ENCODE peak calls at places on chromosomes 13 and 19, in ten cellular contexts. H, P, E, F, Y, L, J, T, O and K are unnamed samples.

GRCh38 chr13:67383358-67383757 is 153.2 kb upstream of the PCDH9 start:
- DNase-seq in F (no peak), T (no peak), Y (no peak), L (peak), J (no peak), O (no peak), E (no peak), H (peak), P (no peak), K (no peak)

GRCh38 chr19:7333198-7334118 is 15.3 kb upstream of the ARHGEF18 start:
- DNase-seq in Y (no peak), O (no peak), H (no peak), F (no peak), T (no peak), P (no peak), E (no peak), J (no peak), L (no peak), K (no peak)

GRCh38 chr13:24911135-24911524 is 147.2 kb downstream of the RNF17 start:
- DNase-seq in J (no peak), T (no peak), E (no peak), O (no peak), F (no peak), P (no peak), Y (no peak), H (no peak), L (no peak), K (peak)

GRCh38 chr13:22111961-22112360 is 441.1 kb downstream of the FGF9 start:
- DNase-seq in H (no peak), E (no peak), F (no peak), Y (no peak), J (no peak), L (no peak), T (no peak), O (no peak), P (no peak), K (no peak)

GRCh38 chr19:18894254-18895037 is 1.5 kb downstream of the CERS1 start:
- DNase-seq in H (no peak), T (no peak), E (no peak), Y (no peak), O (no peak), F (no peak), J (no peak), L (no peak), P (no peak), K (no peak)

GRCh38 chr13:25771641-25772478 is 280.0 kb downstream of the SHISA2 start:
- DNase-seq in L (no peak), O (no peak), T (no peak), J (no peak), Y (no peak), E (no peak), H (no peak), F (no peak), P (peak), K (no peak)

GRCh38 chr13:64672751-64673150 is 2557.4 kb downstream of the PCDH9 start:
- DNase-seq in Y (no peak), F (no peak), T (no peak), O (no peak), E (no peak), P (no peak), L (no peak), H (no peak), J (no peak), K (no peak)

GRCh38 chr13:35599385-35599784 is 122.9 kb upstream of the MAB21L1 start:
- DNase-seq in E (no peak), Y (no peak), L (no peak), F (no peak), J (no peak), O (no peak), H (no peak), P (no peak), T (no peak), K (no peak)

GRCh38 chr13:54241719-54242118 is 1213.1 kb downstream of the OLFM4 start:
- DNase-seq in O (no peak), P (no peak), J (no peak), E (no peak), H (no peak), F (no peak), Y (no peak), L (no peak), T (no peak), K (no peak)

GRCh38 chr13:65347420-65348030 is 1882.6 kb downstream of the PCDH9 start:
- DNase-seq in L (no peak), T (no peak), Y (no peak), P (no peak), J (no peak), E (no peak), F (no peak), O (no peak), H (no peak), K (no peak)

GRCh38 chr19:36417752-36418286 is 625 bp downstream of the ZFP82 start:
- DNase-seq in H (no peak), J (no peak), O (no peak), E (no peak), L (no peak), P (no peak), F (no peak), Y (no peak), T (no peak), K (no peak)

GRCh38 chr13:77184455-77184854 is 142.4 kb downstream of the MYCBP2 start:
- DNase-seq in H (no peak), P (no peak), J (no peak), F (no peak), E (peak), O (peak), T (no peak), L (no peak), Y (no peak), K (peak)

GRCh38 chr19:18017275-18018083 is 9.5 kb downstream of the ARRDC2 start:
- DNase-seq in H (no peak), J (peak), L (no peak), F (no peak), O (no peak), T (no peak), P (no peak), E (no peak), Y (no peak), K (no peak)

GRCh38 chr13:71514900-71515598 is 352.0 kb downstream of the DACH1 start:
- DNase-seq in L (no peak), J (no peak), O (no peak), H (no peak), Y (no peak), T (no peak), E (no peak), F (no peak), P (no peak), K (no peak)
- TF ChIP-seq POLR2AphosphoS5 in L (no peak), J (no peak), O (no peak), H (no peak), Y (no peak), T (no peak), E (no peak), F (no peak), P (no peak), K (no peak)

GRCh38 chr19:39196860-39197562 is at the start of gene NCCRP1:
- DNase-seq in H (no peak), L (no peak), T (no peak), P (no peak), F (no peak), Y (no peak), O (no peak), E (peak), J (no peak), K (no peak)
- TF ChIP-seq POLR2AphosphoS5 in H (no peak), L (no peak), T (no peak), P (no peak), F (no peak), Y (no peak), O (no peak), E (no peak), J (no peak), K (no peak)

GRCh38 chr19:15169541-15170285 is 31.1 kb downstream of the NOTCH3 start:
- DNase-seq in Y (no peak), L (no peak), H (no peak), E (no peak), O (no peak), F (no peak), P (no peak), T (no peak), J (no peak), K (no peak)

GRCh38 chr19:15175609-15176008 is 25.2 kb downstream of the NOTCH3 start:
- DNase-seq in F (no peak), J (no peak), H (no peak), P (no peak), Y (no peak), L (no peak), O (no peak), T (no peak), E (no peak), K (no peak)

GRCh38 chr19:15173746-15174404 is 26.9 kb downstream of the NOTCH3 start:
- DNase-seq in J (no peak), L (peak), E (no peak), H (no peak), F (no peak), P (no peak), T (no peak), O (no peak), Y (no peak), K (peak)

GRCh38 chr19:15166700-15167099 is 34.1 kb downstream of the NOTCH3 start:
- DNase-seq in J (no peak), P (no peak), O (no peak), E (no peak), T (no peak), L (no peak), H (no peak), Y (no peak), F (no peak), K (no peak)

GRCh38 chr19:15170345-15170744 is 30.4 kb downstream of the NOTCH3 start:
- DNase-seq in F (no peak), T (no peak), J (no peak), L (no peak), H (no peak), O (no peak), P (no peak), E (no peak), Y (no peak), K (no peak)
- TF ChIP-seq POLR2AphosphoS5 in F (no peak), T (no peak), J (no peak), L (no peak), H (no peak), O (no peak), P (no peak), E (no peak), Y (no peak), K (no peak)

GRCh38 chr13:114077121-114077937 is 55.1 kb downstream of the RASA3 start:
- DNase-seq in L (no peak), O (no peak), F (no peak), Y (no peak), E (no peak), T (no peak), J (peak), H (no peak), P (no peak), K (no peak)
- TF ChIP-seq POLR2AphosphoS5 in L (no peak), O (no peak), F (no peak), Y (no peak), E (no peak), T (no peak), J (no peak), H (no peak), P (no peak), K (no peak)

GRCh38 chr19:11506101-11506555 is 489 bp upstream of the ZNF653 start:
- DNase-seq in H (no peak), L (no peak), T (no peak), E (no peak), Y (no peak), F (no peak), J (no peak), O (no peak), P (no peak), K (no peak)

GRCh38 chr19:11505032-11505503 is 571 bp downstream of the ZNF653 start:
- DNase-seq in P (peak), E (peak), T (peak), O (peak), F (peak), J (peak), H (peak), L (peak), Y (peak), K (peak)

GRCh38 chr19:11507370-11508078 is 1.9 kb upstream of the ZNF653 start:
- DNase-seq in O (no peak), H (no peak), E (no peak), F (no peak), L (no peak), Y (no peak), T (no peak), P (no peak), J (no peak), K (no peak)

GRCh38 chr19:11504502-11505031 is 1.1 kb downstream of the ZNF653 start:
- DNase-seq in P (no peak), T (no peak), F (no peak), H (no peak), J (no peak), Y (no peak), E (no peak), O (no peak), L (no peak), K (no peak)

DNA sequence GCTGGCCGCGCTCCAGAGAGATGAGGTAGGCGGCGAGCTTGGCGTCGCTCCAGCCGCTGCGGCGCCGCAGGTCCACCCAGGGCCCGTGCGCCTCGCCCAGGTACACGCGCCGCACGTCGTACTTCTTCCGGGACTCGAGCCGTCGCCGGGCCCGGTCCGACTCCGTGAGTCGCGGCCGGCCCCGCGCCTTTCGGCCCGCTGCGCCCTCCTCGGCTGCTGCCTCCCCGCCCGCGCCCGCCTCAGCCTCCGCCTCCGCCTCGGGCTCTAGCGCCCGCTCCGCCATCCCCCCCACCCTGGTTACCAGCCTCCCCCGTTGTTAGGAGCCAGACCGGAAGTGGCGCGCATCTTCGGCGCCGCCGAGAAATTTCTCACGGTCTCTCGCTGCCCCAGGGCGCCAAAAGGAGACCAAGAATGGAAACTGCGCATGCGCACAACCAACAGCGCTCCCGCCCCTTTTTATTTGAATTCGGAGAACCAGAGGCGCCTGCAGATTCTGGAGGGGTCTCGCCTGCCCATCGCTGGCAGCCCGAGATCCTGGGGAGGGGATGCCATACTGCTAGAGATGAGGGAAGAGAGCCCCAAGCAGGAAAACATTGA is at the start of gene ZNF653:
- DNase-seq in F (peak), P (peak), Y (peak), O (peak), T (peak), E (peak), H (no peak), J (peak), L (peak), K (peak)
- TF ChIP-seq POLR2AphosphoS5 in F (peak), P (peak), Y (peak), O (no peak), T (peak), E (no peak), H (peak), J (no peak), L (peak), K (peak)

DNA sequence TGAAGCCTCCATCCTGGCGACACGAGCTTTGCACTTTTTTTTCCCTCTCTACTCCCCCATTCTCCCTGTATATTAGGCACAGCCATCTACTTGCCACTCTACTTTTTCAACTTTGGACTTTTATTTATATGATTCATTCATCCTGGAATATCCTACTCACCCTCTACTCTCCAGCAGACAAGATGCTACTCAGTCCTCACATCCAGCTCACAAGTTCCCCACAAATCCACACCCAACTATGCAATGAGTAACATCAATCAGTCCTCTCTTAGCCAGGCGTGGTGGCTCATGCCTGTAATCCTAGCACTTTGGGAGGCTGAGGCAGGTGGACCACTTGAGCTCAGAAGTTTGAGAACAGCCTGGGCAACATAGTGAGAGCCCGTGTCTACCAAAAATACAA is 23.9 kb upstream of the URAD start:
- DNase-seq in O (no peak), T (no peak), P (no peak), J (no peak), H (no peak), Y (no peak), L (no peak), F (no peak), E (no peak), K (no peak)
- TF ChIP-seq POLR2AphosphoS5 in O (no peak), T (no peak), P (no peak), J (no peak), H (no peak), Y (no peak), L (no peak), F (no peak), E (no peak), K (no peak)

GRCh38 chr19:812049-812816 is 9.5 kb downstream of the PLPPR3 start:
- DNase-seq in L (no peak), J (no peak), E (peak), F (no peak), H (no peak), T (no peak), Y (no peak), P (no peak), O (no peak), K (peak)
- TF ChIP-seq POLR2AphosphoS5 in L (no peak), J (no peak), E (no peak), F (peak), H (peak), T (no peak), Y (no peak), P (peak), O (peak), K (peak)